ENCODE peak calls at places on chromosomes 3 and 15, in seven cellular contexts. One of them, this sample, is unnamed.

GRCh38 chr3:177465243-177465642 is 268.0 kb upstream of the TBL1XR1 start:
- DNase-seq in thyroid gland: no peak
- DNase-seq in HT1080: no peak
- DNase-seq in GM23248: no peak
- DNase-seq in head of caudate nucleus: no peak
- DNase-seq in KBM-7: no peak
- DNase-seq in stimulated activated CD4-positive, alpha-beta T cell treated with anti-CD3 and anti-CD28 coated beads, TNF-alpha, amount 100 ng/mL, for 4 hours: no peak
- DNase-seq in this sample: no peak

GRCh38 chr15:28894631-28895030 is 8.9 kb downstream of the APBA2 start:
- DNase-seq in thyroid gland: no peak
- DNase-seq in HT1080: no peak
- DNase-seq in GM23248: no peak
- DNase-seq in head of caudate nucleus: no peak
- DNase-seq in KBM-7: no peak
- DNase-seq in stimulated activated CD4-positive, alpha-beta T cell treated with anti-CD3 and anti-CD28 coated beads, TNF-alpha, amount 100 ng/mL, for 4 hours: no peak
- DNase-seq in this sample: no peak

GRCh38 chr3:16873872-16874271 is 10.9 kb upstream of the PLCL2 start:
- DNase-seq in thyroid gland: no peak
- DNase-seq in HT1080: no peak
- DNase-seq in GM23248: no peak
- DNase-seq in head of caudate nucleus: no peak
- DNase-seq in KBM-7: no peak
- DNase-seq in stimulated activated CD4-positive, alpha-beta T cell treated with anti-CD3 and anti-CD28 coated beads, TNF-alpha, amount 100 ng/mL, for 4 hours: no peak
- DNase-seq in this sample: no peak

GRCh38 chr3:42447481-42447880 is 37.1 kb upstream of the LYZL4 start:
- DNase-seq in thyroid gland: no peak
- DNase-seq in HT1080: no peak
- DNase-seq in GM23248: no peak
- DNase-seq in head of caudate nucleus: no peak
- DNase-seq in KBM-7: no peak
- DNase-seq in stimulated activated CD4-positive, alpha-beta T cell treated with anti-CD3 and anti-CD28 coated beads, TNF-alpha, amount 100 ng/mL, for 4 hours: no peak
- DNase-seq in this sample: no peak

GRCh38 chr15:89089316-89090230 is 1.3 kb downstream of the ABHD2 start:
- DNase-seq in thyroid gland: no peak
- DNase-seq in HT1080: no peak
- DNase-seq in GM23248: no peak
- DNase-seq in head of caudate nucleus: no peak
- DNase-seq in KBM-7: no peak
- DNase-seq in stimulated activated CD4-positive, alpha-beta T cell treated with anti-CD3 and anti-CD28 coated beads, TNF-alpha, amount 100 ng/mL, for 4 hours: no peak
- DNase-seq in this sample: no peak

GRCh38 chr3:46695962-46696922 is 2.8 kb upstream of the ALS2CL start:
- DNase-seq in thyroid gland: no peak
- DNase-seq in HT1080: no peak
- DNase-seq in GM23248: peak; percentile 81
- DNase-seq in head of caudate nucleus: no peak
- DNase-seq in KBM-7: no peak
- DNase-seq in stimulated activated CD4-positive, alpha-beta T cell treated with anti-CD3 and anti-CD28 coated beads, TNF-alpha, amount 100 ng/mL, for 4 hours: no peak
- DNase-seq in this sample: peak; percentile 57

GRCh38 chr3:58657571-58658141 is 8.9 kb downstream of the FAM3D start:
- DNase-seq in thyroid gland: peak; percentile 51
- DNase-seq in HT1080: no peak
- DNase-seq in GM23248: no peak
- DNase-seq in head of caudate nucleus: no peak
- DNase-seq in KBM-7: no peak
- DNase-seq in stimulated activated CD4-positive, alpha-beta T cell treated with anti-CD3 and anti-CD28 coated beads, TNF-alpha, amount 100 ng/mL, for 4 hours: no peak
- DNase-seq in this sample: no peak

GRCh38 chr3:106692624-106693023 is 684.6 kb upstream of the CCDC54 start:
- DNase-seq in thyroid gland: no peak
- DNase-seq in HT1080: no peak
- DNase-seq in GM23248: no peak
- DNase-seq in head of caudate nucleus: no peak
- DNase-seq in KBM-7: no peak
- DNase-seq in stimulated activated CD4-positive, alpha-beta T cell treated with anti-CD3 and anti-CD28 coated beads, TNF-alpha, amount 100 ng/mL, for 4 hours: no peak
- DNase-seq in this sample: no peak

GRCh38 chr15:56207711-56208110 is 36.0 kb downstream of the RFX7 start:
- DNase-seq in thyroid gland: no peak
- DNase-seq in HT1080: no peak
- DNase-seq in GM23248: no peak
- DNase-seq in head of caudate nucleus: no peak
- DNase-seq in KBM-7: no peak
- DNase-seq in stimulated activated CD4-positive, alpha-beta T cell treated with anti-CD3 and anti-CD28 coated beads, TNF-alpha, amount 100 ng/mL, for 4 hours: no peak
- DNase-seq in this sample: peak; percentile 12

GRCh38 chr3:23461069-23461468 is 257.9 kb downstream of the UBE2E2 start:
- DNase-seq in thyroid gland: no peak
- DNase-seq in HT1080: no peak
- DNase-seq in GM23248: peak; percentile 48
- DNase-seq in head of caudate nucleus: no peak
- DNase-seq in KBM-7: no peak
- DNase-seq in stimulated activated CD4-positive, alpha-beta T cell treated with anti-CD3 and anti-CD28 coated beads, TNF-alpha, amount 100 ng/mL, for 4 hours: no peak
- DNase-seq in this sample: no peak

GRCh38 chr15:42544858-42545629 is 3.5 kb downstream of the LRRC57 start:
- DNase-seq in thyroid gland: no peak
- DNase-seq in HT1080: no peak
- DNase-seq in GM23248: no peak
- DNase-seq in head of caudate nucleus: no peak
- DNase-seq in KBM-7: peak; percentile 76
- DNase-seq in stimulated activated CD4-positive, alpha-beta T cell treated with anti-CD3 and anti-CD28 coated beads, TNF-alpha, amount 100 ng/mL, for 4 hours: no peak
- DNase-seq in this sample: no peak

GRCh38 chr3:129530331-129530761 is 1.9 kb downstream of the RHO start:
- DNase-seq in thyroid gland: no peak
- DNase-seq in HT1080: no peak
- DNase-seq in GM23248: peak; percentile 46
- DNase-seq in head of caudate nucleus: no peak
- DNase-seq in KBM-7: no peak
- DNase-seq in stimulated activated CD4-positive, alpha-beta T cell treated with anti-CD3 and anti-CD28 coated beads, TNF-alpha, amount 100 ng/mL, for 4 hours: no peak
- DNase-seq in this sample: peak; percentile 61

GRCh38 chr3:25592510-25592968 is 72.2 kb downstream of the TOP2B start:
- DNase-seq in thyroid gland: peak; percentile 83
- DNase-seq in HT1080: peak; percentile 74
- DNase-seq in GM23248: peak; percentile 91
- DNase-seq in head of caudate nucleus: no peak
- DNase-seq in KBM-7: no peak
- DNase-seq in stimulated activated CD4-positive, alpha-beta T cell treated with anti-CD3 and anti-CD28 coated beads, TNF-alpha, amount 100 ng/mL, for 4 hours: no peak
- DNase-seq in this sample: peak; percentile 89

GRCh38 chr3:89847955-89848354 is 740.5 kb downstream of the EPHA3 start:
- DNase-seq in thyroid gland: no peak
- DNase-seq in HT1080: no peak
- DNase-seq in GM23248: no peak
- DNase-seq in head of caudate nucleus: no peak
- DNase-seq in KBM-7: no peak
- DNase-seq in stimulated activated CD4-positive, alpha-beta T cell treated with anti-CD3 and anti-CD28 coated beads, TNF-alpha, amount 100 ng/mL, for 4 hours: no peak
- DNase-seq in this sample: no peak

GRCh38 chr3:52528596-52529375 is 4.9 kb downstream of the NT5DC2 start:
- DNase-seq in thyroid gland: no peak
- DNase-seq in HT1080: no peak
- DNase-seq in GM23248: no peak
- DNase-seq in head of caudate nucleus: no peak
- DNase-seq in KBM-7: no peak
- DNase-seq in stimulated activated CD4-positive, alpha-beta T cell treated with anti-CD3 and anti-CD28 coated beads, TNF-alpha, amount 100 ng/mL, for 4 hours: no peak
- DNase-seq in this sample: no peak

GRCh38 chr3:39668420-39668819 is 141.0 kb upstream of the MYRIP start:
- DNase-seq in thyroid gland: no peak
- DNase-seq in HT1080: peak; percentile 48
- DNase-seq in GM23248: peak; percentile 80
- DNase-seq in head of caudate nucleus: no peak
- DNase-seq in KBM-7: peak; percentile 45
- DNase-seq in stimulated activated CD4-positive, alpha-beta T cell treated with anti-CD3 and anti-CD28 coated beads, TNF-alpha, amount 100 ng/mL, for 4 hours: no peak
- DNase-seq in this sample: peak; percentile 62

GRCh38 chr3:191412764-191413163 is 48.2 kb upstream of the PYDC2 start:
- DNase-seq in thyroid gland: no peak
- DNase-seq in HT1080: peak; percentile 95
- DNase-seq in GM23248: peak; percentile 90
- DNase-seq in head of caudate nucleus: no peak
- DNase-seq in KBM-7: no peak
- DNase-seq in stimulated activated CD4-positive, alpha-beta T cell treated with anti-CD3 and anti-CD28 coated beads, TNF-alpha, amount 100 ng/mL, for 4 hours: no peak
- DNase-seq in this sample: peak; percentile 71

GRCh38 chr3:70982700-70983140 is 600.8 kb downstream of the FOXP1 start:
- DNase-seq in thyroid gland: peak; percentile 63
- DNase-seq in HT1080: peak; percentile 82
- DNase-seq in GM23248: peak; percentile 93
- DNase-seq in head of caudate nucleus: no peak
- DNase-seq in KBM-7: no peak
- DNase-seq in stimulated activated CD4-positive, alpha-beta T cell treated with anti-CD3 and anti-CD28 coated beads, TNF-alpha, amount 100 ng/mL, for 4 hours: no peak
- DNase-seq in this sample: peak; percentile 83

GRCh38 chr3:10194328-10195071 is 29.8 kb downstream of the IRAK2 start:
- DNase-seq in thyroid gland: peak; percentile 56
- DNase-seq in HT1080: no peak
- DNase-seq in GM23248: peak; percentile 41
- DNase-seq in head of caudate nucleus: peak; percentile 61
- DNase-seq in KBM-7: no peak
- DNase-seq in stimulated activated CD4-positive, alpha-beta T cell treated with anti-CD3 and anti-CD28 coated beads, TNF-alpha, amount 100 ng/mL, for 4 hours: peak; percentile 30
- DNase-seq in this sample: no peak

GRCh38 chr3:13136426-13136825 is 63.2 kb upstream of the IQSEC1 start:
- DNase-seq in thyroid gland: no peak
- DNase-seq in HT1080: no peak
- DNase-seq in GM23248: no peak
- DNase-seq in head of caudate nucleus: no peak
- DNase-seq in KBM-7: no peak
- DNase-seq in stimulated activated CD4-positive, alpha-beta T cell treated with anti-CD3 and anti-CD28 coated beads, TNF-alpha, amount 100 ng/mL, for 4 hours: no peak
- DNase-seq in this sample: no peak

GRCh38 chr3:152269423-152270144 is 855 bp downstream of the MBNL1 start:
- DNase-seq in thyroid gland: peak; percentile 47
- DNase-seq in HT1080: peak; percentile 87
- DNase-seq in GM23248: peak; percentile 89
- DNase-seq in head of caudate nucleus: peak; percentile 41
- DNase-seq in KBM-7: peak; percentile 78
- DNase-seq in stimulated activated CD4-positive, alpha-beta T cell treated with anti-CD3 and anti-CD28 coated beads, TNF-alpha, amount 100 ng/mL, for 4 hours: no peak
- DNase-seq in this sample: peak; percentile 77